ENCODE peak calls at places on chromosomes 3 and 15, in six cellular contexts. One of them, this sample, is unnamed.

GRCh38 chr3:119098620-119099222 is 47.2 kb upstream of the TEX55 start:
- DNase-seq in H9: no peak
- DNase-seq in IMR-90: peak
- DNase-seq in H1: no peak
- DNase-seq in neuronal stem cell: peak
- DNase-seq in mesenchymal stem cell: peak
- DNase-seq in this sample: peak

GRCh38 chr3:179063945-179064560 is 7.6 kb downstream of the ZMAT3 start:
- DNase-seq in H9: no peak
- DNase-seq in IMR-90: peak
- DNase-seq in H1: no peak
- DNase-seq in neuronal stem cell: no peak
- DNase-seq in mesenchymal stem cell: peak
- DNase-seq in this sample: no peak

GRCh38 chr15:75577401-75578205 is 1.5 kb downstream of the PTPN9 start:
- DNase-seq in H9: no peak
- DNase-seq in IMR-90: peak
- DNase-seq in H1: no peak
- DNase-seq in neuronal stem cell: peak
- DNase-seq in mesenchymal stem cell: peak
- DNase-seq in this sample: peak

GRCh38 chr3:161148832-161149475 is 43.8 kb upstream of the B3GALNT1 start:
- DNase-seq in H9: no peak
- DNase-seq in IMR-90: no peak
- DNase-seq in H1: no peak
- DNase-seq in neuronal stem cell: no peak
- DNase-seq in mesenchymal stem cell: peak
- DNase-seq in this sample: no peak

GRCh38 chr3:62768896-62769295 is 106.3 kb downstream of the CADPS start:
- DNase-seq in H9: no peak
- DNase-seq in IMR-90: no peak
- DNase-seq in H1: no peak
- DNase-seq in neuronal stem cell: no peak
- DNase-seq in mesenchymal stem cell: no peak
- DNase-seq in this sample: no peak

GRCh38 chr3:149654188-149654601 is 3.6 kb downstream of the WWTR1 start:
- DNase-seq in H9: no peak
- DNase-seq in IMR-90: peak
- DNase-seq in H1: no peak
- DNase-seq in neuronal stem cell: no peak
- DNase-seq in mesenchymal stem cell: peak
- DNase-seq in this sample: peak

GRCh38 chr3:41893977-41894376 is 67.9 kb downstream of the ULK4 start:
- DNase-seq in H9: no peak
- DNase-seq in IMR-90: peak
- DNase-seq in H1: no peak
- DNase-seq in neuronal stem cell: no peak
- DNase-seq in mesenchymal stem cell: peak
- DNase-seq in this sample: peak

GRCh38 chr3:42632146-42632545 is 21.4 kb upstream of the ZBTB47 start:
- DNase-seq in H9: no peak
- DNase-seq in IMR-90: peak
- DNase-seq in H1: no peak
- DNase-seq in neuronal stem cell: no peak
- DNase-seq in mesenchymal stem cell: peak
- DNase-seq in this sample: no peak

GRCh38 chr3:134666466-134666865 is 15.6 kb upstream of the KY start:
- DNase-seq in H9: no peak
- DNase-seq in IMR-90: peak
- DNase-seq in H1: no peak
- DNase-seq in neuronal stem cell: no peak
- DNase-seq in mesenchymal stem cell: no peak
- DNase-seq in this sample: no peak

GRCh38 chr15:44636976-44637375 is 26.5 kb downstream of the SPG11 start:
- DNase-seq in H9: no peak
- DNase-seq in IMR-90: no peak
- DNase-seq in H1: no peak
- DNase-seq in neuronal stem cell: no peak
- DNase-seq in mesenchymal stem cell: no peak
- DNase-seq in this sample: no peak

GRCh38 chr15:75928680-75929608 is 25.3 kb downstream of the FBXO22 start:
- DNase-seq in H9: peak
- DNase-seq in IMR-90: peak
- DNase-seq in H1: no peak
- DNase-seq in neuronal stem cell: peak
- DNase-seq in mesenchymal stem cell: peak
- DNase-seq in this sample: peak

GRCh38 chr3:184815046-184815930 is 3.3 kb downstream of the VPS8 start:
- DNase-seq in H9: no peak
- DNase-seq in IMR-90: peak
- DNase-seq in H1: no peak
- DNase-seq in neuronal stem cell: no peak
- DNase-seq in mesenchymal stem cell: peak
- DNase-seq in this sample: peak

GRCh38 chr3:178525180-178525704 is 11.0 kb upstream of the KCNMB2 start:
- DNase-seq in H9: no peak
- DNase-seq in IMR-90: no peak
- DNase-seq in H1: no peak
- DNase-seq in neuronal stem cell: no peak
- DNase-seq in mesenchymal stem cell: no peak
- DNase-seq in this sample: no peak

GRCh38 chr15:36688310-36689102 is 109.1 kb downstream of the CDIN1 start:
- DNase-seq in H9: no peak
- DNase-seq in IMR-90: peak
- DNase-seq in H1: no peak
- DNase-seq in neuronal stem cell: no peak
- DNase-seq in mesenchymal stem cell: peak
- DNase-seq in this sample: peak

GRCh38 chr3:167783781-167784180 is 48.3 kb downstream of the SERPINI1 start:
- DNase-seq in H9: no peak
- DNase-seq in IMR-90: no peak
- DNase-seq in H1: no peak
- DNase-seq in neuronal stem cell: no peak
- DNase-seq in mesenchymal stem cell: no peak
- DNase-seq in this sample: no peak

GRCh38 chr3:126524429-126524988 is 554 bp downstream of the CHST13 start:
- DNase-seq in H9: peak
- DNase-seq in IMR-90: no peak
- DNase-seq in H1: no peak
- DNase-seq in neuronal stem cell: peak
- DNase-seq in mesenchymal stem cell: no peak
- DNase-seq in this sample: no peak

GRCh38 chr3:119676771-119677640 is at the start of gene COX17:
- DNase-seq in H9: peak
- DNase-seq in IMR-90: peak
- DNase-seq in H1: peak
- DNase-seq in neuronal stem cell: peak
- DNase-seq in mesenchymal stem cell: peak
- DNase-seq in this sample: peak

GRCh38 chr3:47645551-47645950 is 66.9 kb upstream of the CSPG5 start:
- DNase-seq in H9: no peak
- DNase-seq in IMR-90: peak
- DNase-seq in H1: no peak
- DNase-seq in neuronal stem cell: no peak
- DNase-seq in mesenchymal stem cell: no peak
- DNase-seq in this sample: no peak

GRCh38 chr3:107468782-107469181 is 54.0 kb upstream of the BBX start:
- DNase-seq in H9: no peak
- DNase-seq in IMR-90: no peak
- DNase-seq in H1: no peak
- DNase-seq in neuronal stem cell: no peak
- DNase-seq in mesenchymal stem cell: no peak
- DNase-seq in this sample: peak

GRCh38 chr15:64574220-64574994 is 114.0 kb downstream of the ZNF609 start:
- DNase-seq in H9: no peak
- DNase-seq in IMR-90: peak
- DNase-seq in H1: no peak
- DNase-seq in neuronal stem cell: no peak
- DNase-seq in mesenchymal stem cell: peak
- DNase-seq in this sample: peak

GRCh38 chr3:186493507-186493906 is 50.7 kb downstream of the CRYGS start:
- DNase-seq in H9: no peak
- DNase-seq in IMR-90: peak
- DNase-seq in H1: no peak
- DNase-seq in neuronal stem cell: no peak
- DNase-seq in mesenchymal stem cell: peak
- DNase-seq in this sample: no peak

GRCh38 chr3:119597548-119598288 is at the start of gene PLA1A:
- DNase-seq in H9: no peak
- DNase-seq in IMR-90: no peak
- DNase-seq in H1: no peak
- DNase-seq in neuronal stem cell: no peak
- DNase-seq in mesenchymal stem cell: no peak
- DNase-seq in this sample: no peak

GRCh38 chr3:172140499-172141391 is 101.4 kb downstream of the FNDC3B start:
- DNase-seq in H9: no peak
- DNase-seq in IMR-90: peak
- DNase-seq in H1: no peak
- DNase-seq in neuronal stem cell: no peak
- DNase-seq in mesenchymal stem cell: peak
- DNase-seq in this sample: peak

GRCh38 chr15:66824374-66824773 is 122.3 kb downstream of the SMAD6 start:
- DNase-seq in H9: no peak
- DNase-seq in IMR-90: no peak
- DNase-seq in H1: no peak
- DNase-seq in neuronal stem cell: no peak
- DNase-seq in mesenchymal stem cell: no peak
- DNase-seq in this sample: no peak

GRCh38 chr3:161559177-161559998 is 62.8 kb downstream of the OTOL1 start:
- DNase-seq in H9: no peak
- DNase-seq in IMR-90: peak
- DNase-seq in H1: peak
- DNase-seq in neuronal stem cell: peak
- DNase-seq in mesenchymal stem cell: peak
- DNase-seq in this sample: peak

DNA sequence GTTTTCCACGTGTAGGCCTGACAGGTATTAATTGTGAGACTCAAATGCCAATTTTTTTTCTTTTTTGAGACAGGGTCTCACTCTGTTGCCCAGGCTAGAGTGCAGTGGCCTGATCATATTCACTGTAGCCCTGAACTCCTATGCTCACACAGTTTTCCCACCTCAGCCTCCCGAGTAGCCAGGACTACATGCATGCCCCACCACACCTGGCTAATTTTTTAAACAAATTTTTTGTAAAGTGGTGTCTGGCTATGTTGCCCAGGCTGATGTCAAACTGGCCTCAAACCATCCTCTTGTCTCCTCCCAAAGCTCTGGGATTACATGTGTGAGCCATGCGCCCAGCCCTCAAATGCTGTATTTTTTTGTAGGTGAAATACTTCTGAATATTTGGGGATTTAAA is 14.0 kb downstream of the SLC25A36 start:
- DNase-seq in H9: no peak
- DNase-seq in IMR-90: no peak
- DNase-seq in H1: no peak
- DNase-seq in neuronal stem cell: no peak
- DNase-seq in mesenchymal stem cell: no peak
- DNase-seq in this sample: no peak
- H3K14ac ChIP-seq in H9: no peak
- H3K14ac ChIP-seq in IMR-90: no peak
- H3K14ac ChIP-seq in H1: no peak
- H3K14ac ChIP-seq in neuronal stem cell: no peak
- H3K14ac ChIP-seq in mesenchymal stem cell: no peak
- H3K14ac ChIP-seq in this sample: no peak

GRCh38 chr3:140443073-140443472 is 234.8 kb upstream of the TRIM42 start:
- DNase-seq in H9: no peak
- DNase-seq in IMR-90: no peak
- DNase-seq in H1: no peak
- DNase-seq in neuronal stem cell: no peak
- DNase-seq in mesenchymal stem cell: no peak
- DNase-seq in this sample: no peak

GRCh38 chr3:140442621-140443020 is 235.2 kb upstream of the TRIM42 start:
- DNase-seq in H9: no peak
- DNase-seq in IMR-90: no peak
- DNase-seq in H1: no peak
- DNase-seq in neuronal stem cell: no peak
- DNase-seq in mesenchymal stem cell: no peak
- DNase-seq in this sample: no peak

GRCh38 chr3:140449591-140450256 is 228.1 kb upstream of the TRIM42 start:
- DNase-seq in H9: no peak
- DNase-seq in IMR-90: no peak
- DNase-seq in H1: no peak
- DNase-seq in neuronal stem cell: no peak
- DNase-seq in mesenchymal stem cell: no peak
- DNase-seq in this sample: no peak

GRCh38 chr3:140447991-140448390 is 229.9 kb upstream of the TRIM42 start:
- DNase-seq in H9: no peak
- DNase-seq in IMR-90: no peak
- DNase-seq in H1: no peak
- DNase-seq in neuronal stem cell: no peak
- DNase-seq in mesenchymal stem cell: no peak
- DNase-seq in this sample: no peak

GRCh38 chr3:140447136-140447535 is 230.7 kb upstream of the TRIM42 start:
- DNase-seq in H9: no peak
- DNase-seq in IMR-90: no peak
- DNase-seq in H1: no peak
- DNase-seq in neuronal stem cell: no peak
- DNase-seq in mesenchymal stem cell: no peak
- DNase-seq in this sample: no peak
- H4K91ac ChIP-seq in H9: no peak
- H4K91ac ChIP-seq in IMR-90: no peak
- H4K91ac ChIP-seq in H1: no peak
- H4K91ac ChIP-seq in neuronal stem cell: no peak
- H4K91ac ChIP-seq in mesenchymal stem cell: no peak
- H4K91ac ChIP-seq in this sample: no peak

GRCh38 chr15:67865331-67865730 is 25.5 kb upstream of the RNU6-1 start:
- DNase-seq in H9: no peak
- DNase-seq in IMR-90: peak
- DNase-seq in H1: no peak
- DNase-seq in neuronal stem cell: no peak
- DNase-seq in mesenchymal stem cell: no peak
- DNase-seq in this sample: no peak
- H3K14ac ChIP-seq in H9: no peak
- H3K14ac ChIP-seq in IMR-90: no peak
- H3K14ac ChIP-seq in H1: no peak
- H3K14ac ChIP-seq in neuronal stem cell: no peak
- H3K14ac ChIP-seq in mesenchymal stem cell: no peak
- H3K14ac ChIP-seq in this sample: no peak

GRCh38 chr15:98785408-98785795 is 137.1 kb downstream of the IGF1R start:
- DNase-seq in H9: no peak
- DNase-seq in IMR-90: no peak
- DNase-seq in H1: no peak
- DNase-seq in neuronal stem cell: no peak
- DNase-seq in mesenchymal stem cell: no peak
- DNase-seq in this sample: no peak

GRCh38 chr15:98787190-98787589 is 138.9 kb downstream of the IGF1R start:
- DNase-seq in H9: no peak
- DNase-seq in IMR-90: no peak
- DNase-seq in H1: no peak
- DNase-seq in neuronal stem cell: no peak
- DNase-seq in mesenchymal stem cell: no peak
- DNase-seq in this sample: no peak

GRCh38 chr15:98787936-98788757 is 139.8 kb downstream of the IGF1R start:
- DNase-seq in H9: no peak
- DNase-seq in IMR-90: peak
- DNase-seq in H1: no peak
- DNase-seq in neuronal stem cell: no peak
- DNase-seq in mesenchymal stem cell: peak
- DNase-seq in this sample: peak

GRCh38 chr15:98786706-98787105 is 138.4 kb downstream of the IGF1R start:
- DNase-seq in H9: no peak
- DNase-seq in IMR-90: no peak
- DNase-seq in H1: no peak
- DNase-seq in neuronal stem cell: no peak
- DNase-seq in mesenchymal stem cell: no peak
- DNase-seq in this sample: no peak

GRCh38 chr15:98785796-98786581 is 137.7 kb downstream of the IGF1R start:
- DNase-seq in H9: no peak
- DNase-seq in IMR-90: no peak
- DNase-seq in H1: no peak
- DNase-seq in neuronal stem cell: peak
- DNase-seq in mesenchymal stem cell: no peak
- DNase-seq in this sample: no peak
- H4K91ac ChIP-seq in H9: no peak
- H4K91ac ChIP-seq in IMR-90: no peak
- H4K91ac ChIP-seq in H1: no peak
- H4K91ac ChIP-seq in neuronal stem cell: no peak
- H4K91ac ChIP-seq in mesenchymal stem cell: no peak
- H4K91ac ChIP-seq in this sample: no peak